ENCODE peak calls at places on chromosomes 6 and 20, in four cellular contexts. Q is right cardiac atrium, O is fibroblast of lung, S is cardiac muscle cell. E is an unnamed sample.

GRCh38 chr6:158040804-158041347 is 59.2 kb downstream of the SYNJ2 start:
- DNase-seq in S (peak), O (peak), Q (peak), E (peak)

GRCh38 chr6:41515995-41516394 is 30.2 kb upstream of the FOXP4 start:
- DNase-seq in O (no peak), Q (no peak), S (no peak), E (no peak)

GRCh38 chr6:21331221-21331620 is 262.3 kb upstream of the SOX4 start:
- DNase-seq in O (peak), Q (peak), S (peak), E (peak)

GRCh38 chr6:89239338-89239737 is 22.2 kb upstream of the GABRR1 start:
- DNase-seq in O (no peak), S (peak), Q (no peak), E (no peak)

GRCh38 chr6:36827261-36828079 is 11.8 kb downstream of the CPNE5 start:
- DNase-seq in S (peak), O (peak), Q (peak), E (peak)

GRCh38 chr20:58127731-58128130 is 100.7 kb downstream of the ANKRD60 start:
- DNase-seq in S (peak), Q (no peak), O (peak), E (no peak)

GRCh38 chr6:43798688-43799444 is 28.9 kb downstream of the VEGFA start:
- DNase-seq in O (peak), S (peak), Q (no peak), E (peak)

GRCh38 chr6:165925474-165926156 is 242.0 kb downstream of the TBXT start:
- DNase-seq in O (peak), Q (no peak), S (no peak), E (no peak)

GRCh38 chr20:46920114-46920513 is 25.5 kb downstream of the EYA2 start:
- DNase-seq in O (no peak), Q (no peak), S (no peak), E (no peak)

GRCh38 chr20:59176812-59177211 is 13.2 kb downstream of the ZNF831 start:
- DNase-seq in O (no peak), S (no peak), Q (no peak), E (no peak)

GRCh38 chr6:37691904-37692806 is 5.5 kb downstream of the MDGA1 start:
- DNase-seq in S (peak), Q (peak), O (peak), E (peak)

GRCh38 chr6:138537090-138537489 is 37.8 kb upstream of the NHSL1 start:
- DNase-seq in O (peak), Q (no peak), S (peak), E (no peak)

GRCh38 chr20:44134897-44135810 is 51.8 kb downstream of the JPH2 start:
- DNase-seq in S (no peak), O (peak), Q (no peak), E (no peak)

E was measured in left cardiac atrium.